ENCODE peak calls at places on chromosomes 4 and X, in four cellular contexts. Z is colonic mucosa, I is psoas muscle, G is endothelial cell of umbilical vein. R is an unnamed sample.
A peak's percentile ranks its signal among the peaks of the same experiment; 100 is the strongest.

GRCh38 chr4:165964591-165964990 is 91.6 kb downstream of the TLL1 start:
- DNase-seq in Z (no peak), I (no peak), G (no peak), R (no peak)

GRCh38 chrX:39764441-39764914 is 333.3 kb downstream of the BCOR start:
- DNase-seq in Z (no peak), I (no peak), G (no peak), R (no peak)

GRCh38 chr4:169283114-169283509 is 12.4 kb upstream of the SH3RF1 start:
- DNase-seq in Z (no peak), I (no peak), G (no peak), R (no peak)

GRCh38 chrX:149962859-149963757 is 24.8 kb upstream of the EOLA2 start:
- DNase-seq in Z (peak; percentile 43), I (peak; percentile 35), G (peak; percentile 59), R (peak; percentile 76)

GRCh38 chr4:145937021-145937861 is 1.4 kb downstream of the ZNF827 start:
- DNase-seq in Z (peak; percentile 79), I (peak; percentile 75), G (peak; percentile 56), R (peak; percentile 73)

GRCh38 chr4:149959391-149959790 is 118.9 kb upstream of the DCLK2 start:
- DNase-seq in Z (no peak), I (no peak), G (no peak), R (no peak)

GRCh38 chr4:147683172-147683571 is 791 bp downstream of the PRMT9 start:
- DNase-seq in Z (peak; percentile 36), I (no peak), G (peak; percentile 36), R (peak; percentile 24)

GRCh38 chr4:126455865-126456264 is 1141.1 kb downstream of the FAT4 start:
- DNase-seq in Z (no peak), I (no peak), G (no peak), R (no peak)

DNA sequence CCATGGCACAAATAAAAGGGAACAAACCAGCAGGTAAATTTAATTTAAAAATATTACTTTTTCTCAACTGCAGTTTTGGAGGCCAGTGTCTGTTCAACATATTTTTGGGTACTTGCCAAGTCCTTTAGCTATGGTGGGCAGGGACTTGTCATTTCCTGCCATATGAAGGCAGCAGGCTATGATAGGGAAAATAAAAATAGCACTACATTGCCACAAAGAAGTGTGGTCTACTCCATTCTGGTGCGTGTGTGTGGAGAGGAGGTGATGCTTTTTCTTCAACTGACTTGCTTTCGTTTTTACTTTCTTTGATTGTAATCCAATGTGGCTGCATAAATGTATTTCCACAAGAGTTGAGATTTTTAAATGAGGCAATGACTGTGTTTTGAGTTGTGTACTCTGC is 17.2 kb downstream of the GPR174 start:
- DNase-seq in Z (no peak), I (no peak), G (no peak), R (peak; percentile 71)
- H3K4me3 ChIP-seq in Z (no peak overlapping the region), I (no peak overlapping the region), G (no peak overlapping the region), R (peak overlapping the region; percentile 14)

DNA sequence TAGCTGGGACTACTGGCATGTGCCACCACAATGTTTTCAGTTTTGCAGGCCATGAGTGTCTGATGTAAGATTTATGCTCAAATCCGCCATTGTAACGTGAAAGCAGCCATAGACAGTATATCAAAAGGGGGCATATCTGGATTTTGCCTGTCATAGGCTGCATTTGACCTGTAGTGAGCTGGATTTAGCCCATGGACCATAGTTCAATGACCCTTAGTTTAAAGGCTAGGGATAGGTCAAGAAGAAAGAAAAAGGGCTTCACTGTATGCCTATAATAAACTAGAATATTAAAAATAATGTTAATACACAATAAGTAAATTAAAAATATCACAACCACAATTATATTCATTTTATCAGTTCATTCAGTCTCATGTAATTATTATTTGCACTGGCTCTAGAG is 181.8 kb downstream of the STIM2 start:
- DNase-seq in Z (no peak), I (no peak), G (no peak), R (no peak)
- H3K4me3 ChIP-seq in Z (no peak overlapping the region), I (no peak overlapping the region), G (no peak overlapping the region), R (no peak overlapping the region)

DNA sequence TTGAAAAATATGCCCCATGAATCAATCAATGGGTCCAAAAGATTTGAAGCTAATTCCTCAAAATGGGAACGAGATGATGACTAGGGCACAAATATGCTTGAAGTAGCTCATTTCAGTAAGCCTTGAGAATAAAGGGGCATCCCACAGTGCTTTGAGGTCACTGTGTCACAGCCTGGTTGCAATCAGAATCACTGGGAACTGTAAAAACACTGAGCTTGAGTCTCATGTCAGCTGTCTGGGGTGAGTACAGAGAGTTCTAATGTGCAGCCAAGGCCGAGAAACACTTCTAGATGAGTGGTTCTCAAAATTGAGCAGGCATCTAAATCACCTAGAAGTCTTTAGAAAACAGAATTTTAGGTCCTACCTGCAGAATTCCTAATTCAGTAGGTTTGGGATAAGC is 120.5 kb upstream of the EGFL6 start:
- DNase-seq in Z (no peak), I (no peak), G (no peak), R (no peak)
- H3K4me3 ChIP-seq in Z (no peak overlapping the region), I (no peak overlapping the region), G (no peak overlapping the region), R (no peak overlapping the region)

GRCh38 chrX:71935542-71935941 is 24.9 kb downstream of the NHSL2 start:
- DNase-seq in Z (no peak), I (no peak), G (no peak), R (no peak)

GRCh38 chrX:71941771-71942170 is 31.1 kb downstream of the NHSL2 start:
- DNase-seq in Z (no peak), I (peak; percentile 37), G (no peak), R (peak; percentile 19)

GRCh38 chrX:71938371-71938770 is 27.7 kb downstream of the NHSL2 start:
- DNase-seq in Z (no peak), I (no peak), G (no peak), R (peak; percentile 20)

GRCh38 chrX:71941145-71941544 is 30.5 kb downstream of the NHSL2 start:
- DNase-seq in Z (no peak), I (no peak), G (no peak), R (no peak)

GRCh38 chrX:71936632-71937031 is 26.0 kb downstream of the NHSL2 start:
- DNase-seq in Z (no peak), I (no peak), G (no peak), R (no peak)
- H3K4me3 ChIP-seq in Z (no peak overlapping the region), I (no peak overlapping the region), G (no peak overlapping the region), R (no peak overlapping the region)

GRCh38 chr4:81737865-81738559 is 266.3 kb upstream of the RASGEF1B start:
- DNase-seq in Z (no peak), I (no peak), G (no peak), R (no peak)
- H3K4me3 ChIP-seq in Z (no peak overlapping the region), I (no peak overlapping the region), G (no peak overlapping the region), R (no peak overlapping the region)

DNA sequence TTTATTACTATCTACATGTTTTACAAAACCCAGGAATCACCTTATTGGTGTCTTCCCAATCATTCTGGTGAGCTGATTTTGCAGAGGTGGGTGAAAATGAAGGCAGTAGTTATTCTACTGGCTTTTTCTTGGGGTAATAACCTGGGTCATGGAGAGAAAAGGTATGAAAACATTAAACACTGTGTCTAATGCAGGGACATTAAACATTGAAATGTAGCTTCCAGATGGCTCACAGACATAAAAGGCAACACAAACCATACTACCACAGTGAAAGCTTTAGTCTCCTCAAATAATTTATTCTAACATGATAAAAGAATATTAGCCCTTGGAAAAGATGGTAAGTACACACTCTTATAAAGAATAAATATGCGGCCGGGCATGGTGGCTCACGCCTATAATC is 8.0 kb downstream of the SETD7 start:
- DNase-seq in Z (no peak), I (no peak), G (no peak), R (no peak)
- H3K4me3 ChIP-seq in Z (no peak overlapping the region), I (no peak overlapping the region), G (no peak overlapping the region), R (no peak overlapping the region)

GRCh38 chr4:110854021-110854678 is 231.3 kb upstream of the PITX2 start:
- DNase-seq in Z (peak; percentile 71), I (no peak), G (peak; percentile 24), R (no peak)
- H3K4me3 ChIP-seq in Z (no peak overlapping the region), I (no peak overlapping the region), G (no peak overlapping the region), R (no peak overlapping the region)

DNA sequence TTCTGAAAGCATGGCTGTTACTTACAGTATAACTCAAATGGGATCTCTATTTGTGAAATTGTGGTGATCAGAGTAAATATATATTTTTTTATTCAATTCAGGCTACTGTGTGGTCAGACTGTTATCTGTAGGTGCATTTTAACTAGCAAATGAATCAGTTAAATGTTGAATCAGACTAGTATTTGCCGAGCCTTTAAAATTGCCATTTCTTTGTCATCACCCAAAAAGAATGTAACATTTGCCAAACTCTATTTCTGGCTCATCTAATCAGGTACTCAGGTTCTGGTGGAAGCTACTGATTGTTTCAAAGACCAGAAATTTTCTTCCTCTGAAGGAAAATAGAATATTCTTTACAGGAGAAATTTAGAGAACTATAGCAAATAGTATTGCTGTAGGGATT is 1.8 kb upstream of the NAA15 start:
- DNase-seq in Z (no peak), I (no peak), G (no peak), R (no peak)
- H3K4me3 ChIP-seq in Z (peak overlapping the region; percentile 87), I (peak overlapping the region; percentile 99), G (no peak overlapping the region), R (peak overlapping the region; percentile 93)

GRCh38 chr4:101792056-101792575 is 1.6 kb downstream of the BANK1 start:
- DNase-seq in Z (no peak), I (no peak), G (no peak), R (no peak)

GRCh38 chr4:101793397-101793796 is 2.9 kb downstream of the BANK1 start:
- DNase-seq in Z (no peak), I (no peak), G (no peak), R (no peak)

GRCh38 chr4:101791189-101791572 is 651 bp downstream of the BANK1 start:
- DNase-seq in Z (no peak), I (no peak), G (no peak), R (no peak)

GRCh38 chr4:101787917-101788316 is 2.6 kb upstream of the BANK1 start:
- DNase-seq in Z (no peak), I (no peak), G (no peak), R (no peak)

GRCh38 chr4:101790521-101791188 is at the start of gene BANK1:
- DNase-seq in Z (peak; percentile 35), I (peak; percentile 30), G (peak; percentile 62), R (no peak)
- H3K4me3 ChIP-seq in Z (peak within 1 kb of the TSS; percentile 72), I (peak within 1 kb of the TSS; percentile 67), G (peak within 1 kb of the TSS; percentile 65), R (no peak within 1 kb of the TSS)

R was measured in A673.